ENCODE peak calls at places on chromosomes 5 and 9, in ten cellular contexts. H, E, K, T, L, V, A, S, F and C are unnamed samples.

GRCh38 chr5:114065942-114066341 is 295.9 kb upstream of the KCNN2 start:
- DNase-seq in H (no peak), E (no peak), K (no peak), T (no peak), L (no peak), V (no peak), A (no peak), S (no peak), F (no peak), C (no peak)

GRCh38 chr5:137695651-137696428 is 40.0 kb downstream of the KLHL3 start:
- DNase-seq in H (no peak), E (no peak), K (no peak), T (peak), L (no peak), V (no peak), A (no peak), S (peak), F (no peak), C (no peak)

GRCh38 chr5:96279796-96280542 is 153.1 kb downstream of the PCSK1 start:
- DNase-seq in H (no peak), E (no peak), K (peak), T (no peak), L (no peak), V (peak), A (no peak), S (peak), F (no peak), C (no peak)

GRCh38 chr9:36980148-36980974 is 53.7 kb downstream of the PAX5 start:
- DNase-seq in H (no peak), E (no peak), K (no peak), T (no peak), L (no peak), V (no peak), A (no peak), S (no peak), F (no peak), C (no peak)

GRCh38 chr9:115687356-115687755 is 466.2 kb upstream of the PAPPA start:
- DNase-seq in H (no peak), E (no peak), K (no peak), T (no peak), L (no peak), V (no peak), A (no peak), S (no peak), F (no peak), C (no peak)

GRCh38 chr9:124110307-124110915 is 98.8 kb downstream of the LHX2 start:
- DNase-seq in H (peak), E (peak), K (peak), T (peak), L (no peak), V (peak), A (no peak), S (peak), F (peak), C (no peak)

GRCh38 chr5:83767409-83767992 is 46.8 kb upstream of the HAPLN1 start:
- DNase-seq in H (no peak), E (no peak), K (no peak), T (no peak), L (no peak), V (peak), A (no peak), S (no peak), F (no peak), C (no peak)

GRCh38 chr9:129311638-129312037 is 133.6 kb upstream of the IER5L start:
- DNase-seq in H (no peak), E (no peak), K (no peak), T (no peak), L (no peak), V (no peak), A (no peak), S (no peak), F (no peak), C (no peak)

GRCh38 chr5:14438195-14438606 is 143.4 kb upstream of the OTULINL start:
- DNase-seq in H (no peak), E (no peak), K (no peak), T (no peak), L (no peak), V (no peak), A (no peak), S (no peak), F (no peak), C (no peak)

GRCh38 chr5:137199966-137200365 is 299.2 kb downstream of the SPOCK1 start:
- DNase-seq in H (no peak), E (no peak), K (peak), T (no peak), L (no peak), V (peak), A (no peak), S (peak), F (no peak), C (no peak)

GRCh38 chr5:79236364-79236969 is 536 bp downstream of the JMY start:
- DNase-seq in H (no peak), E (peak), K (peak), T (no peak), L (peak), V (peak), A (no peak), S (peak), F (no peak), C (no peak)

GRCh38 chr9:129495422-129496186 is 125.3 kb downstream of the C9orf50 start:
- DNase-seq in H (peak), E (peak), K (peak), T (peak), L (peak), V (peak), A (peak), S (peak), F (peak), C (no peak)

GRCh38 chr5:108003178-108003577 is 332.4 kb upstream of the EFNA5 start:
- DNase-seq in H (no peak), E (peak), K (peak), T (no peak), L (no peak), V (peak), A (no peak), S (peak), F (peak), C (no peak)

GRCh38 chr5:131386124-131386523 is 122.3 kb downstream of the CDC42SE2 start:
- DNase-seq in H (no peak), E (no peak), K (no peak), T (no peak), L (no peak), V (no peak), A (no peak), S (no peak), F (no peak), C (no peak)

GRCh38 chr5:177553671-177554429 is 513 bp downstream of the FAM193B start:
- DNase-seq in H (peak), E (peak), K (no peak), T (no peak), L (peak), V (no peak), A (no peak), S (peak), F (no peak), C (no peak)

GRCh38 chr9:84170521-84171141 is 169.9 kb downstream of the SLC28A3 start:
- DNase-seq in H (peak), E (peak), K (peak), T (peak), L (no peak), V (peak), A (peak), S (peak), F (peak), C (peak)

GRCh38 chr9:93022721-93023520 is 35.6 kb upstream of the SUSD3 start:
- DNase-seq in H (no peak), E (no peak), K (no peak), T (no peak), L (no peak), V (no peak), A (no peak), S (no peak), F (no peak), C (no peak)

GRCh38 chr5:177099422-177100093 is 12.8 kb downstream of the FGFR4 start:
- DNase-seq in H (no peak), E (no peak), K (no peak), T (no peak), L (no peak), V (no peak), A (no peak), S (no peak), F (no peak), C (no peak)

GRCh38 chr5:9653811-9654210 is 23.7 kb upstream of the TAS2R1 start:
- DNase-seq in H (peak), E (peak), K (peak), T (no peak), L (peak), V (peak), A (peak), S (peak), F (peak), C (peak)

GRCh38 chr9:7879551-7880245 is 80.1 kb upstream of the DMAC1 start:
- DNase-seq in H (no peak), E (no peak), K (no peak), T (no peak), L (no peak), V (peak), A (no peak), S (no peak), F (no peak), C (no peak)

GRCh38 chr9:87887151-87887505 is 4.5 kb downstream of the SPATA31E1 start:
- DNase-seq in H (no peak), E (no peak), K (no peak), T (no peak), L (no peak), V (no peak), A (no peak), S (no peak), F (no peak), C (no peak)

GRCh38 chr5:56327810-56328209 is 94.7 kb upstream of the ANKRD55 start:
- DNase-seq in H (no peak), E (no peak), K (no peak), T (no peak), L (no peak), V (no peak), A (no peak), S (no peak), F (no peak), C (no peak)

GRCh38 chr9:72476617-72477375 is 44.6 kb upstream of the TMC1 start:
- DNase-seq in H (peak), E (peak), K (peak), T (peak), L (no peak), V (peak), A (no peak), S (no peak), F (no peak), C (no peak)

GRCh38 chr9:136685792-136686533 is 1.3 kb downstream of the AGPAT2 start:
- DNase-seq in H (no peak), E (no peak), K (no peak), T (no peak), L (no peak), V (no peak), A (no peak), S (no peak), F (no peak), C (no peak)

GRCh38 chr9:7123743-7124142 is 366.0 kb downstream of the KDM4C start:
- DNase-seq in H (no peak), E (no peak), K (no peak), T (no peak), L (no peak), V (no peak), A (no peak), S (no peak), F (no peak), C (no peak)

GRCh38 chr9:79617395-79617794 is 45.6 kb downstream of the TLE4 start:
- DNase-seq in H (peak), E (no peak), K (peak), T (peak), L (no peak), V (peak), A (no peak), S (peak), F (peak), C (no peak)

GRCh38 chr9:111805841-111806241 is 11.1 kb upstream of the SHOC1 start:
- DNase-seq in H (no peak), E (no peak), K (peak), T (no peak), L (no peak), V (peak), A (no peak), S (peak), F (no peak), C (no peak)

GRCh38 chr9:93202919-93203712 is 19.2 kb downstream of the WNK2 start:
- DNase-seq in H (no peak), E (no peak), K (no peak), T (no peak), L (no peak), V (no peak), A (no peak), S (no peak), F (no peak), C (no peak)

GRCh38 chr5:137096149-137097103 is 402.7 kb downstream of the SPOCK1 start:
- DNase-seq in H (no peak), E (no peak), K (peak), T (no peak), L (no peak), V (peak), A (no peak), S (no peak), F (no peak), C (no peak)

GRCh38 chr9:35834260-35835215 is 5.5 kb downstream of the TMEM8B start:
- DNase-seq in H (no peak), E (no peak), K (no peak), T (no peak), L (no peak), V (no peak), A (no peak), S (no peak), F (no peak), C (no peak)

GRCh38 chr5:58800861-58801540 is 218.1 kb downstream of the RAB3C start:
- DNase-seq in H (no peak), E (no peak), K (no peak), T (no peak), L (no peak), V (no peak), A (no peak), S (no peak), F (no peak), C (no peak)

GRCh38 chr5:58800410-58800809 is 217.5 kb downstream of the RAB3C start:
- DNase-seq in H (no peak), E (no peak), K (no peak), T (no peak), L (no peak), V (no peak), A (no peak), S (no peak), F (no peak), C (no peak)

GRCh38 chr5:58793888-58794287 is 211.0 kb downstream of the RAB3C start:
- DNase-seq in H (no peak), E (no peak), K (no peak), T (no peak), L (no peak), V (no peak), A (no peak), S (no peak), F (no peak), C (no peak)

GRCh38 chr5:58794875-58795274 is 212.0 kb downstream of the RAB3C start:
- DNase-seq in H (no peak), E (no peak), K (no peak), T (no peak), L (no peak), V (no peak), A (no peak), S (no peak), F (no peak), C (no peak)

DNA sequence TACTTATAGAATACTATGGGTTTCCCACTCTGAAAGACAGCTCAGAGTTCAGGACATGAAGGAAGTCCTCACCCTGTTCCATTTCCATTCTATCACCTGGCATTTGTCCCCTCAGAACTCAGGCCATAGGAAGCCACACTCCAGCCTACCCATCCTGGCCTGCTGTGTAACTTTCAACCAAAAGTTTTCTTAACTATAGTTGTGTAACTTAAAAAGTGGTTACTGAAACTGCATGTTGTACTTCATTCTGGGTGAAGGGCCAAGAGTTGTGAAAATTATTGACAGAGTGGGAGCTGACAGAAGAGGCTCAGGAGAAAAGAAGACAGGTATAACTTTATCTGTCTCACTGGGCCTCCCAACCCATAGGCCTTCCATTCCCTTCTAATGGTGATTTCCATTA is 212.5 kb downstream of the RAB3C start:
- DNase-seq in H (no peak), E (no peak), K (no peak), T (no peak), L (no peak), V (no peak), A (no peak), S (no peak), F (no peak), C (no peak)
- H3K4me3 ChIP-seq in H (no peak), E (no peak), K (no peak), T (no peak), L (no peak), V (no peak), A (no peak), S (no peak), F (no peak), C (no peak)

GRCh38 chr5:36495638-36496010 is 110.8 kb upstream of the SLC1A3 start:
- DNase-seq in H (no peak), E (no peak), K (no peak), T (no peak), L (no peak), V (peak), A (no peak), S (no peak), F (no peak), C (no peak)

GRCh38 chr5:36491860-36492259 is 114.5 kb upstream of the SLC1A3 start:
- DNase-seq in H (no peak), E (no peak), K (no peak), T (no peak), L (no peak), V (no peak), A (no peak), S (no peak), F (no peak), C (no peak)

GRCh38 chr5:36494756-36495637 is 111.4 kb upstream of the SLC1A3 start:
- DNase-seq in H (no peak), E (peak), K (peak), T (no peak), L (no peak), V (peak), A (no peak), S (peak), F (no peak), C (no peak)

GRCh38 chr5:36494028-36494427 is 112.4 kb upstream of the SLC1A3 start:
- DNase-seq in H (no peak), E (no peak), K (no peak), T (no peak), L (no peak), V (no peak), A (no peak), S (no peak), F (no peak), C (no peak)

DNA sequence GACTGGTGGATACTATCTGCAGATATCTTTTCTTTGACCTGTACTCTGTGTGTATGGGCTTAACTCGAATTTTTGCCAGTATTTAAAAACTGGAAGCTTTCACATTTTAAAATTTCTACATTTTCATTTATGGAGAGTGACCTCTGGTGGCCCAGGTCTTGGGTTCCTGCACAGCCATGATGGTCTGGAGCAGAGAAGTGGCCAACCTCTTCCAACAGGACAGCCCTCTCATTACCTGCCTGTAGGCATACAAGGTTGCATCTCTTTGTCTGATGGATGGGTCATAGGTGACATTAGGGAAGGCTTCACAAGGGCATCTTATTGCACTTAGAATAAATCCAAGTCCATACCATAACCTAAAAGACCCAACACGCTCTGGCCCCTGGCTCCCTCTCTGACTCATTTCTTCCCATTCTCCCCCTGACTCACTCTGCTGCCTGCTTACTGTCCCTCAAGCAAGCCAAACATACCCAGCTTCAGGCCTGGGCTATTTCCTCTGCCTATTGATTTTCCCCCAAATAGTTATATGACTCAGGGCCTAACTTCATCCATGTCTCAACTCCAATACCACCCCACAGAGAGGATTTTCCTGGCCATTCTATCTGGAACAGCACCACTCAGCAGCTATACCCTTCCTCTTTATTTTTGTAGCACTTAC is 113.3 kb upstream of the SLC1A3 start:
- DNase-seq in H (no peak), E (no peak), K (peak), T (no peak), L (no peak), V (peak), A (no peak), S (no peak), F (no peak), C (no peak)
- TF ChIP-seq CTCF in H (no peak), E (no peak), K (no peak), T (no peak), L (no peak), V (peak), A (no peak), S (no peak), F (no peak), C (no peak)

GRCh38 chr9:113375057-113376023 is 1.4 kb downstream of the HDHD3 start:
- DNase-seq in H (peak), E (peak), K (peak), T (no peak), L (no peak), V (no peak), A (no peak), S (no peak), F (no peak), C (no peak)
- H3K4me3 ChIP-seq in H (peak), E (peak), K (no peak), T (peak), L (peak), V (no peak), A (peak), S (peak), F (no peak), C (no peak)

GRCh38 chr9:127578952-127579853 is 32.9 kb upstream of the STXBP1 start:
- DNase-seq in H (peak), E (peak), K (peak), T (peak), L (peak), V (peak), A (peak), S (peak), F (peak), C (peak)
- TF ChIP-seq CTCF in H (no peak), E (peak), K (peak), T (no peak), L (peak), V (peak), A (peak), S (peak), F (peak), C (peak)

GRCh38 chr5:139755892-139756671 is 39.5 kb upstream of the PSD2 start:
- DNase-seq in H (peak), E (peak), K (no peak), T (no peak), L (no peak), V (no peak), A (no peak), S (no peak), F (no peak), C (no peak)
- H3K4me3 ChIP-seq in H (peak), E (no peak), K (peak), T (no peak), L (peak), V (peak), A (no peak), S (no peak), F (peak), C (peak)

DNA sequence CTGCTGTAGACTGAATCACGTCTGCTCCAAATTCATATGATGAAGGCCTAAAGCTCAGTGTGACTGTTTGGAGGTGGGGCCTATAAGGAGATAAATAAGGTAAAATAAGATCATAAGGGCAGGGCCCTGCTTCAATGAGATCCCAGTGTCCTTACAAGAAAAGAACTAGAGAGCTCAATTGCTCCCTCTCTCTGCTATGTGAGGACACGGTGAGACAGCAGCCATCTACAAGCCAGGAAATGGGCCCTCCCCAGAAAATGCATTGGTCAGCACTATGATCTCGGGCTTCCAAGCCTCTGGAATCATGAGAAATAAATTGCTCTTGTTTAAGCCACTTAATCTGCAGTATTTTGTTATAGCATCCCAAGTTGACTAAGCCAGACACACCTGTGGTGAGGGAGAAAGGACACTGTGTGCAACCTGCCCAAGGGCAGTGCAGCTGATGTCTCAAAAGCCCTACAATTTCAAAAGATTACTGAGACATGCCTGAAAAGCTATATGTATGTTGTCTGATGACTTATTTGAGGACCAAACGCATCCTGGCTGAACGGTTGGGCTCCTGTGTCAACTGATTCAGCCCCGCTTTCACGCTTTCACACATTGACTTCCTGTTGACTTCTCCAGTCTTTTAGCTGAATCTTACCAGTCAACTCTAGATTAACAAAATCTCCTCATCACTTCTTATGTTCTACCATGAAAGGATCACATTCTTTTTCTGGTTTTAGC is 13.2 kb downstream of the GZMK start:
- DNase-seq in H (no peak), E (peak), K (no peak), T (no peak), L (no peak), V (peak), A (no peak), S (no peak), F (no peak), C (no peak)
- TF ChIP-seq CTCF in H (no peak), E (no peak), K (peak), T (no peak), L (no peak), V (no peak), A (no peak), S (peak), F (no peak), C (no peak)